ENCODE peak calls at places on chromosome 6, in nine cellular contexts. M, V, T, I, C, R, P, H and E are unnamed samples.

GRCh38 chr6:90048191-90048969 is 154.1 kb downstream of the GJA10 start:
- DNase-seq in I (no peak), T (no peak), V (no peak), R (no peak), C (no peak), H (no peak), P (no peak), M (no peak), E (no peak)

GRCh38 chr6:25173951-25174474 is 105.2 kb upstream of the CARMIL1 start:
- DNase-seq in R (peak; percentile 68), I (peak; percentile 99), V (no peak), P (peak; percentile 68), T (no peak), M (no peak), C (no peak), H (peak; percentile 65), E (no peak)

GRCh38 chr6:142808405-142809061 is 136.4 kb downstream of the HIVEP2 start:
- DNase-seq in R (no peak), V (no peak), I (no peak), H (no peak), M (no peak), P (no peak), T (no peak), C (no peak), E (no peak)

GRCh38 chr6:134830945-134831344 is 119.0 kb downstream of the ALDH8A1 start:
- DNase-seq in I (no peak), C (peak; percentile 13), M (no peak), R (no peak), H (no peak), V (no peak), T (no peak), P (no peak), E (no peak)

GRCh38 chr6:104623052-104623690 is 236.5 kb downstream of the HACE1 start:
- DNase-seq in T (peak; percentile 50), V (no peak), I (no peak), P (no peak), C (peak; percentile 9), R (no peak), H (no peak), M (no peak), E (no peak)

GRCh38 chr6:39945626-39946025 is 11.4 kb upstream of the MOCS1 start:
- DNase-seq in P (peak; percentile 63), I (no peak), T (peak; percentile 65), C (no peak), M (no peak), V (no peak), R (no peak), H (no peak), E (no peak)

GRCh38 chr6:127606131-127606562 is 29.2 kb downstream of the C6orf58 start:
- DNase-seq in C (no peak), I (peak; percentile 54), V (no peak), H (no peak), T (no peak), R (no peak), P (peak; percentile 46), M (peak; percentile 46), E (no peak)

GRCh38 chr6:116596815-116597214 is 19.5 kb upstream of the RSPH4A start:
- DNase-seq in M (no peak), R (no peak), T (no peak), P (peak; percentile 37), C (no peak), V (no peak), I (peak; percentile 35), H (no peak), E (no peak)

GRCh38 chr6:98821739-98822405 is 12.5 kb upstream of the POU3F2 start:
- DNase-seq in M (no peak), C (no peak), R (no peak), T (no peak), H (no peak), V (no peak), P (no peak), I (no peak), E (no peak)

GRCh38 chr6:104638841-104639290 is 220.9 kb downstream of the HACE1 start:
- DNase-seq in V (no peak), R (no peak), M (no peak), T (no peak), I (peak; percentile 20), H (peak; percentile 23), P (no peak), C (no peak), E (no peak)

GRCh38 chr6:67916389-67916788 is 718.7 kb upstream of the ADGRB3 start:
- DNase-seq in H (no peak), P (no peak), R (no peak), T (no peak), M (no peak), I (peak; percentile 84), C (no peak), V (no peak), E (no peak)

GRCh38 chr6:125746731-125747588 is 2.5 kb upstream of the HEY2 start:
- DNase-seq in V (no peak), M (peak; percentile 83), T (peak; percentile 59), I (peak; percentile 50), C (peak; percentile 88), P (peak; percentile 62), R (no peak), H (peak; percentile 71), E (peak; percentile 21)

GRCh38 chr6:44662461-44663121 is 275.1 kb downstream of the CDC5L start:
- DNase-seq in T (no peak), C (no peak), I (no peak), R (peak; percentile 65), M (no peak), P (no peak), V (no peak), H (peak; percentile 33), E (no peak)

GRCh38 chr6:137692806-137693205 is 174.3 kb upstream of the TNFAIP3 start:
- DNase-seq in P (no peak), M (no peak), V (no peak), I (no peak), R (no peak), C (no peak), T (no peak), H (no peak), E (no peak)

GRCh38 chr6:84280030-84280429 is 52.6 kb upstream of the CEP162 start:
- DNase-seq in C (no peak), V (no peak), T (no peak), M (no peak), I (no peak), H (no peak), R (no peak), P (no peak), E (no peak)

GRCh38 chr6:34447915-34448314 is 18.0 kb upstream of the PACSIN1 start:
- DNase-seq in V (no peak), T (no peak), R (peak; percentile 77), H (peak; percentile 33), C (peak; percentile 14), P (no peak), I (no peak), M (no peak), E (no peak)

GRCh38 chr6:168192901-168193815 is 114.1 kb upstream of the FRMD1 start:
- DNase-seq in T (no peak), M (no peak), C (no peak), H (no peak), V (no peak), R (peak; percentile 54), P (no peak), I (no peak), E (no peak)

GRCh38 chr6:168192195-168192900 is 113.3 kb upstream of the FRMD1 start:
- DNase-seq in P (no peak), I (no peak), T (peak; percentile 48), M (no peak), R (peak; percentile 25), C (no peak), H (no peak), V (no peak), E (no peak)

GRCh38 chr6:168194732-168195565 is 115.9 kb upstream of the FRMD1 start:
- DNase-seq in C (no peak), H (peak; percentile 17), V (no peak), T (no peak), P (no peak), R (peak; percentile 55), I (no peak), M (no peak), E (no peak)

GRCh38 chr6:168195712-168196111 is 116.7 kb upstream of the FRMD1 start:
- DNase-seq in H (peak; percentile 18), C (no peak), R (peak; percentile 23), I (no peak), M (no peak), T (no peak), P (no peak), V (no peak), E (no peak)

DNA sequence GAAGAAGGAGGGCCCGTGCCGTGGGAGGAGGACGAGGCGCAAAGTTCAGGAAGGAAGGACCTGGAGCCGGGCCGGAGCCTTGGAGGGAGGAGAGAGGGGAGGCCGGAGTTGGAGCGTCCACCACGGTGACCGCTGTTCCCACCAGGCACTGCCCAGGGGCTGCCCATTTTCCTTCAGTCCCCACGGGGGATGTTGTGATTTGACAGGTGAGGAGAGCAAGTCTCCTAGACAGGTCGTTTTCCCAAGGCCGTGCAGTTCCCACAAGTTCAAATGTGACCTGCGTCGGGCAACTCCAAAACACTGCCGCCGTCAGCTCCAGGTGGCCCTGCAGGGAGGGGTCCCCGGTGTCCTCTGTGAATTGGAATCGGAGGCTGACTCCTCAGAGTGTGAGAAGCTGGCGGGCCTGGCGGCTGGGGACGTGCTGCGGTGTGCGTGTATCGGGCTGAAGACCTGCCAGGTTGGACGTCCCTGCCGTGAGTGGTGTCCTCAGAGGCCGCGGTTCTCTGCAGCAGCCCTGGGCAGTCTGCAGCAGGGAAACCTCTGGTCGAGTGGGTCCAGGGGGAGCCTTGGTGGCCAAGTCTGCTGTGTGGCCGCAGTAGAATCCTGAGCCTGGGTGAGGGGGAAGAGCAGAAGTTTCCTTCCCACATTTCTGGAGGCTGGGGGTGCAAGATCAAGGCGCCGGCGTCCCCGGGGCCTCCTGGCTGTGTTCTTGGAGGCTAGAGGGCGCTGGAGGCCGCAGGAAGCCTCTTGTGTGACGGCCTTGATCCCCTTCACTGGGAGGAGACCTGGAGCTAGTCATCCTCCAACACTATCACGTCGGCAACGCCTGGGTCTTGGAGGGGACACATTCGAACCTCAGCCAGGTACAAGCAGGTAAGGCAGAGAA is 115.0 kb upstream of the FRMD1 start:
- DNase-seq in R (peak; percentile 69), I (no peak), T (no peak), C (peak; percentile 29), H (no peak), P (no peak), V (no peak), M (no peak), E (no peak)
- TF ChIP-seq CTCF in R (no peak), I (no peak), T (no peak), C (no peak), H (no peak), P (peak; percentile 27), V (no peak), M (no peak), E (no peak)

GRCh38 chr6:38319259-38320255 is 320.2 kb downstream of the BTBD9 start:
- DNase-seq in V (no peak), H (peak; percentile 25), T (no peak), I (peak; percentile 15), R (no peak), M (no peak), C (no peak), P (no peak), E (no peak)
- H3K4me1 ChIP-seq in V (no peaks in the 10 kb centered on the region), H (no peaks in the 10 kb centered on the region), T (no peaks in the 10 kb centered on the region), I (no peaks in the 10 kb centered on the region), R (no peaks in the 10 kb centered on the region), M (peaks cover 13% of the 10 kb centered on the region), C (no peaks in the 10 kb centered on the region), P (peaks cover 3% of the 10 kb centered on the region), E (no peaks in the 10 kb centered on the region)

GRCh38 chr6:46715106-46715505 is 20.1 kb downstream of the PLA2G7 start:
- DNase-seq in I (no peak), T (no peak), C (no peak), H (no peak), R (no peak), P (no peak), V (no peak), M (no peak), E (no peak)
- TF ChIP-seq CTCF in I (no peak), T (no peak), C (no peak), H (no peak), R (no peak), P (no peak), V (no peak), M (no peak), E (no peak)

GRCh38 chr6:31587791-31588777 is 2.0 kb downstream of the LST1 start:
- DNase-seq in V (no peak), T (no peak), M (no peak), C (no peak), H (no peak), P (no peak), I (no peak), R (no peak), E (no peak)
- H3K4me1 ChIP-seq in V (peaks cover 10% of the 10 kb centered on the region), T (no peaks in the 10 kb centered on the region), M (peaks cover 100% of the 10 kb centered on the region), C (no peaks in the 10 kb centered on the region), H (peaks cover 8% of the 10 kb centered on the region), P (no peaks in the 10 kb centered on the region), I (no peaks in the 10 kb centered on the region), R (peaks cover 10% of the 10 kb centered on the region), E (no peaks in the 10 kb centered on the region)